ENCODE peak calls at places on chromosome 15, in eight cellular contexts. One of them, this sample, is unnamed.

GRCh38 chr15:69951511-69952209 is 146.1 kb downstream of the TLE3 start:
- DNase-seq in tibial artery: no peak
- DNase-seq in naive thymus-derived CD4-positive, alpha-beta T cell: no peak
- DNase-seq in right lobe of liver: no peak
- DNase-seq in CD8-positive, alpha-beta memory T cell: no peak
- DNase-seq in ovary: no peak
- DNase-seq in NT2/D1: no peak
- DNase-seq in breast epithelium: no peak
- DNase-seq in this sample: no peak

GRCh38 chr15:28977377-28978010 is 91.7 kb downstream of the APBA2 start:
- DNase-seq in tibial artery: no peak
- DNase-seq in naive thymus-derived CD4-positive, alpha-beta T cell: no peak
- DNase-seq in right lobe of liver: no peak
- DNase-seq in CD8-positive, alpha-beta memory T cell: no peak
- DNase-seq in ovary: no peak
- DNase-seq in NT2/D1: no peak
- DNase-seq in breast epithelium: no peak
- DNase-seq in this sample: no peak

GRCh38 chr15:33104276-33104675 is 90.2 kb downstream of the FMN1 start:
- DNase-seq in tibial artery: no peak
- DNase-seq in naive thymus-derived CD4-positive, alpha-beta T cell: no peak
- DNase-seq in right lobe of liver: no peak
- DNase-seq in CD8-positive, alpha-beta memory T cell: no peak
- DNase-seq in ovary: no peak
- DNase-seq in NT2/D1: no peak
- DNase-seq in breast epithelium: no peak
- DNase-seq in this sample: no peak

GRCh38 chr15:76341366-76342045 is 4.9 kb downstream of the ISL2 start:
- DNase-seq in tibial artery: no peak
- DNase-seq in naive thymus-derived CD4-positive, alpha-beta T cell: no peak
- DNase-seq in right lobe of liver: no peak
- DNase-seq in CD8-positive, alpha-beta memory T cell: no peak
- DNase-seq in ovary: no peak
- DNase-seq in NT2/D1: no peak
- DNase-seq in breast epithelium: no peak
- DNase-seq in this sample: no peak

GRCh38 chr15:99123706-99124451 is 19.0 kb downstream of the SYNM start:
- DNase-seq in tibial artery: peak; percentile 87
- DNase-seq in naive thymus-derived CD4-positive, alpha-beta T cell: no peak
- DNase-seq in right lobe of liver: peak; percentile 67
- DNase-seq in CD8-positive, alpha-beta memory T cell: no peak
- DNase-seq in ovary: peak; percentile 84
- DNase-seq in NT2/D1: peak; percentile 70
- DNase-seq in breast epithelium: peak; percentile 88
- DNase-seq in this sample: peak; percentile 85

GRCh38 chr15:40688932-40689799 is 5.8 kb upstream of the RAD51 start:
- DNase-seq in tibial artery: no peak
- DNase-seq in naive thymus-derived CD4-positive, alpha-beta T cell: no peak
- DNase-seq in right lobe of liver: no peak
- DNase-seq in CD8-positive, alpha-beta memory T cell: no peak
- DNase-seq in ovary: no peak
- DNase-seq in NT2/D1: no peak
- DNase-seq in breast epithelium: no peak
- DNase-seq in this sample: peak; percentile 23

GRCh38 chr15:101288905-101289513 is 6.0 kb downstream of the SNRPA1 start:
- DNase-seq in tibial artery: no peak
- DNase-seq in naive thymus-derived CD4-positive, alpha-beta T cell: no peak
- DNase-seq in right lobe of liver: no peak
- DNase-seq in CD8-positive, alpha-beta memory T cell: no peak
- DNase-seq in ovary: no peak
- DNase-seq in NT2/D1: no peak
- DNase-seq in breast epithelium: no peak
- DNase-seq in this sample: peak; percentile 38

GRCh38 chr15:33007295-33007855 is 187.1 kb downstream of the FMN1 start:
- DNase-seq in tibial artery: no peak
- DNase-seq in naive thymus-derived CD4-positive, alpha-beta T cell: no peak
- DNase-seq in right lobe of liver: no peak
- DNase-seq in CD8-positive, alpha-beta memory T cell: no peak
- DNase-seq in ovary: no peak
- DNase-seq in NT2/D1: peak; percentile 32
- DNase-seq in breast epithelium: no peak
- DNase-seq in this sample: peak; percentile 15

GRCh38 chr15:69610264-69610663 is 157.6 kb downstream of the RPLP1 start:
- DNase-seq in tibial artery: no peak
- DNase-seq in naive thymus-derived CD4-positive, alpha-beta T cell: no peak
- DNase-seq in right lobe of liver: no peak
- DNase-seq in CD8-positive, alpha-beta memory T cell: no peak
- DNase-seq in ovary: no peak
- DNase-seq in NT2/D1: no peak
- DNase-seq in breast epithelium: no peak
- DNase-seq in this sample: peak; percentile 2

GRCh38 chr15:74832826-74833225 is 6.4 kb downstream of the CPLX3 start:
- DNase-seq in tibial artery: no peak
- DNase-seq in naive thymus-derived CD4-positive, alpha-beta T cell: no peak
- DNase-seq in right lobe of liver: no peak
- DNase-seq in CD8-positive, alpha-beta memory T cell: no peak
- DNase-seq in ovary: no peak
- DNase-seq in NT2/D1: no peak
- DNase-seq in breast epithelium: no peak
- DNase-seq in this sample: no peak

GRCh38 chr15:93028111-93028631 is 60.8 kb downstream of the RGMA start:
- DNase-seq in tibial artery: no peak
- DNase-seq in naive thymus-derived CD4-positive, alpha-beta T cell: no peak
- DNase-seq in right lobe of liver: no peak
- DNase-seq in CD8-positive, alpha-beta memory T cell: no peak
- DNase-seq in ovary: peak; percentile 30
- DNase-seq in NT2/D1: no peak
- DNase-seq in breast epithelium: no peak
- DNase-seq in this sample: no peak

GRCh38 chr15:69823223-69823907 is 274.4 kb downstream of the TLE3 start:
- DNase-seq in tibial artery: no peak
- DNase-seq in naive thymus-derived CD4-positive, alpha-beta T cell: no peak
- DNase-seq in right lobe of liver: no peak
- DNase-seq in CD8-positive, alpha-beta memory T cell: no peak
- DNase-seq in ovary: no peak
- DNase-seq in NT2/D1: no peak
- DNase-seq in breast epithelium: no peak
- DNase-seq in this sample: peak; percentile 49

GRCh38 chr15:73383310-73384185 is 14.8 kb upstream of the HCN4 start:
- DNase-seq in tibial artery: no peak
- DNase-seq in naive thymus-derived CD4-positive, alpha-beta T cell: no peak
- DNase-seq in right lobe of liver: no peak
- DNase-seq in CD8-positive, alpha-beta memory T cell: no peak
- DNase-seq in ovary: no peak
- DNase-seq in NT2/D1: no peak
- DNase-seq in breast epithelium: no peak
- DNase-seq in this sample: no peak

GRCh38 chr15:72566973-72567372 is 87.5 kb upstream of the GOLGA6B start:
- DNase-seq in tibial artery: no peak
- DNase-seq in naive thymus-derived CD4-positive, alpha-beta T cell: no peak
- DNase-seq in right lobe of liver: no peak
- DNase-seq in CD8-positive, alpha-beta memory T cell: no peak
- DNase-seq in ovary: no peak
- DNase-seq in NT2/D1: no peak
- DNase-seq in breast epithelium: no peak
- DNase-seq in this sample: no peak

GRCh38 chr15:95987299-95987698 is 343.2 kb upstream of the NR2F2 start:
- DNase-seq in tibial artery: no peak
- DNase-seq in naive thymus-derived CD4-positive, alpha-beta T cell: no peak
- DNase-seq in right lobe of liver: no peak
- DNase-seq in CD8-positive, alpha-beta memory T cell: no peak
- DNase-seq in ovary: no peak
- DNase-seq in NT2/D1: no peak
- DNase-seq in breast epithelium: no peak
- DNase-seq in this sample: no peak

GRCh38 chr15:86876387-86876786 is 796.7 kb downstream of the AGBL1 start:
- DNase-seq in tibial artery: no peak
- DNase-seq in naive thymus-derived CD4-positive, alpha-beta T cell: no peak
- DNase-seq in right lobe of liver: no peak
- DNase-seq in CD8-positive, alpha-beta memory T cell: no peak
- DNase-seq in ovary: no peak
- DNase-seq in NT2/D1: no peak
- DNase-seq in breast epithelium: no peak
- DNase-seq in this sample: peak; percentile 35

GRCh38 chr15:82398785-82399184 is 30.8 kb upstream of the GOLGA6L9 start:
- DNase-seq in tibial artery: no peak
- DNase-seq in naive thymus-derived CD4-positive, alpha-beta T cell: no peak
- DNase-seq in right lobe of liver: no peak
- DNase-seq in CD8-positive, alpha-beta memory T cell: no peak
- DNase-seq in ovary: no peak
- DNase-seq in NT2/D1: no peak
- DNase-seq in breast epithelium: no peak
- DNase-seq in this sample: no peak

GRCh38 chr15:96362759-96363678 is 32.5 kb downstream of the NR2F2 start:
- DNase-seq in tibial artery: no peak
- DNase-seq in naive thymus-derived CD4-positive, alpha-beta T cell: no peak
- DNase-seq in right lobe of liver: no peak
- DNase-seq in CD8-positive, alpha-beta memory T cell: no peak
- DNase-seq in ovary: no peak
- DNase-seq in NT2/D1: no peak
- DNase-seq in breast epithelium: no peak
- DNase-seq in this sample: no peak

GRCh38 chr15:40925863-40926658 is 3.1 kb upstream of the DLL4 start:
- DNase-seq in tibial artery: no peak
- DNase-seq in naive thymus-derived CD4-positive, alpha-beta T cell: no peak
- DNase-seq in right lobe of liver: no peak
- DNase-seq in CD8-positive, alpha-beta memory T cell: no peak
- DNase-seq in ovary: no peak
- DNase-seq in NT2/D1: no peak
- DNase-seq in breast epithelium: no peak
- DNase-seq in this sample: no peak

GRCh38 chr15:97030251-97030650 is 699.8 kb downstream of the NR2F2 start:
- DNase-seq in tibial artery: no peak
- DNase-seq in naive thymus-derived CD4-positive, alpha-beta T cell: no peak
- DNase-seq in right lobe of liver: no peak
- DNase-seq in CD8-positive, alpha-beta memory T cell: no peak
- DNase-seq in ovary: no peak
- DNase-seq in NT2/D1: no peak
- DNase-seq in breast epithelium: no peak
- DNase-seq in this sample: no peak

GRCh38 chr15:97688886-97689285 is 271.6 kb upstream of the ARRDC4 start:
- DNase-seq in tibial artery: no peak
- DNase-seq in naive thymus-derived CD4-positive, alpha-beta T cell: no peak
- DNase-seq in right lobe of liver: no peak
- DNase-seq in CD8-positive, alpha-beta memory T cell: no peak
- DNase-seq in ovary: no peak
- DNase-seq in NT2/D1: no peak
- DNase-seq in breast epithelium: no peak
- DNase-seq in this sample: no peak

GRCh38 chr15:67613708-67614107 is 71.2 kb downstream of the MAP2K5 start:
- DNase-seq in tibial artery: no peak
- DNase-seq in naive thymus-derived CD4-positive, alpha-beta T cell: no peak
- DNase-seq in right lobe of liver: no peak
- DNase-seq in CD8-positive, alpha-beta memory T cell: no peak
- DNase-seq in ovary: no peak
- DNase-seq in NT2/D1: no peak
- DNase-seq in breast epithelium: no peak
- DNase-seq in this sample: no peak

GRCh38 chr15:58724471-58724870 is 25.0 kb downstream of the ADAM10 start:
- DNase-seq in tibial artery: no peak
- DNase-seq in naive thymus-derived CD4-positive, alpha-beta T cell: no peak
- DNase-seq in right lobe of liver: no peak
- DNase-seq in CD8-positive, alpha-beta memory T cell: no peak
- DNase-seq in ovary: no peak
- DNase-seq in NT2/D1: no peak
- DNase-seq in breast epithelium: no peak
- DNase-seq in this sample: no peak

GRCh38 chr15:48671381-48672022 is 26.0 kb upstream of the FBN1 start:
- DNase-seq in tibial artery: peak; percentile 78
- DNase-seq in naive thymus-derived CD4-positive, alpha-beta T cell: no peak
- DNase-seq in right lobe of liver: no peak
- DNase-seq in CD8-positive, alpha-beta memory T cell: no peak
- DNase-seq in ovary: peak; percentile 72
- DNase-seq in NT2/D1: no peak
- DNase-seq in breast epithelium: no peak
- DNase-seq in this sample: no peak

GRCh38 chr15:41727143-41727542 is 47.1 kb upstream of the MAPKBP1 start:
- DNase-seq in tibial artery: no peak
- DNase-seq in naive thymus-derived CD4-positive, alpha-beta T cell: no peak
- DNase-seq in right lobe of liver: no peak
- DNase-seq in CD8-positive, alpha-beta memory T cell: no peak
- DNase-seq in ovary: no peak
- DNase-seq in NT2/D1: no peak
- DNase-seq in breast epithelium: no peak
- DNase-seq in this sample: no peak

GRCh38 chr15:65020419-65020818 is 9.0 kb downstream of the MTFMT start:
- DNase-seq in tibial artery: no peak
- DNase-seq in naive thymus-derived CD4-positive, alpha-beta T cell: no peak
- DNase-seq in right lobe of liver: no peak
- DNase-seq in CD8-positive, alpha-beta memory T cell: no peak
- DNase-seq in ovary: no peak
- DNase-seq in NT2/D1: no peak
- DNase-seq in breast epithelium: no peak
- DNase-seq in this sample: no peak
- H3K36me3 ChIP-seq in tibial artery: peaks cover 68% of the 10 kb centered on the region
- H3K36me3 ChIP-seq in naive thymus-derived CD4-positive, alpha-beta T cell: peaks cover 11% of the 10 kb centered on the region
- H3K36me3 ChIP-seq in right lobe of liver: peaks cover 30% of the 10 kb centered on the region
- H3K36me3 ChIP-seq in CD8-positive, alpha-beta memory T cell: peaks cover 38% of the 10 kb centered on the region
- H3K36me3 ChIP-seq in ovary: no peaks in the 10 kb centered on the region
- H3K36me3 ChIP-seq in NT2/D1: peaks cover 70% of the 10 kb centered on the region
- H3K36me3 ChIP-seq in breast epithelium: peaks cover 9% of the 10 kb centered on the region
- H3K36me3 ChIP-seq in this sample: peaks cover 67% of the 10 kb centered on the region

GRCh38 chr15:89822030-89822429 is 7.4 kb upstream of the ANPEP start:
- DNase-seq in tibial artery: no peak
- DNase-seq in naive thymus-derived CD4-positive, alpha-beta T cell: no peak
- DNase-seq in right lobe of liver: no peak
- DNase-seq in CD8-positive, alpha-beta memory T cell: no peak
- DNase-seq in ovary: no peak
- DNase-seq in NT2/D1: no peak
- DNase-seq in breast epithelium: no peak
- DNase-seq in this sample: no peak
- H3K4me1 ChIP-seq in tibial artery: no peaks in the 10 kb centered on the region
- H3K4me1 ChIP-seq in naive thymus-derived CD4-positive, alpha-beta T cell: no peaks in the 10 kb centered on the region
- H3K4me1 ChIP-seq in right lobe of liver: peaks cover 5% of the 10 kb centered on the region
- H3K4me1 ChIP-seq in CD8-positive, alpha-beta memory T cell: no peaks in the 10 kb centered on the region
- H3K4me1 ChIP-seq in ovary: no peaks in the 10 kb centered on the region
- H3K4me1 ChIP-seq in NT2/D1: peaks cover 16% of the 10 kb centered on the region
- H3K4me1 ChIP-seq in breast epithelium: peaks cover 8% of the 10 kb centered on the region
- H3K4me1 ChIP-seq in this sample: no peaks in the 10 kb centered on the region

DNA sequence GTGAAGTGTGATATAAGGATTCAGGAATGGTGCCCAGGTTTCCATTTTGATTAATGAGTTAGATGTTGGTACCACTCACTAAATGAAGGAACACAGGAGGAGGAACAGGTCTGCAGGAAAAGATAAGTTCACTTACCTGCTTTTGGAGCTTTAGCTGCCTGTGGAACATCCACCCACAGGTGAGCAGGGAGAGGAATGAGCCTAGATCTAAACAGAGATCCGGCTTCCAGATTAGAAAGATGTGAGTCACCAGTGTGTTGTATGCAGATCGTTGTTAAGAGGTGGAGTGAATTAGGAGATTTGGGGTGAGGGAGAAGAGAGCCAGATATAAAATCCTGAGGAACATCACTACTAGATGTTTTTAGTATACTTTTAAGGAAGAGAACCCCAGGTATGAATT is 118.4 kb downstream of the KLHL25 start:
- DNase-seq in tibial artery: no peak
- DNase-seq in naive thymus-derived CD4-positive, alpha-beta T cell: no peak
- DNase-seq in right lobe of liver: no peak
- DNase-seq in CD8-positive, alpha-beta memory T cell: no peak
- DNase-seq in ovary: no peak
- DNase-seq in NT2/D1: no peak
- DNase-seq in breast epithelium: no peak
- DNase-seq in this sample: no peak
- H3K36me3 ChIP-seq in tibial artery: peaks cover 29% of the 10 kb centered on the region
- H3K36me3 ChIP-seq in naive thymus-derived CD4-positive, alpha-beta T cell: peaks cover 6% of the 10 kb centered on the region
- H3K36me3 ChIP-seq in right lobe of liver: no peaks in the 10 kb centered on the region
- H3K36me3 ChIP-seq in CD8-positive, alpha-beta memory T cell: peaks cover 6% of the 10 kb centered on the region
- H3K36me3 ChIP-seq in ovary: no peaks in the 10 kb centered on the region
- H3K36me3 ChIP-seq in NT2/D1: peaks cover 26% of the 10 kb centered on the region
- H3K36me3 ChIP-seq in breast epithelium: no peaks in the 10 kb centered on the region
- H3K36me3 ChIP-seq in this sample: no peaks in the 10 kb centered on the region

GRCh38 chr15:80492874-80493273 is 88.7 kb downstream of the ARNT2 start:
- DNase-seq in tibial artery: no peak
- DNase-seq in naive thymus-derived CD4-positive, alpha-beta T cell: no peak
- DNase-seq in right lobe of liver: no peak
- DNase-seq in CD8-positive, alpha-beta memory T cell: no peak
- DNase-seq in ovary: no peak
- DNase-seq in NT2/D1: no peak
- DNase-seq in breast epithelium: no peak
- DNase-seq in this sample: peak; percentile 1
- H3K4me1 ChIP-seq in tibial artery: no peaks in the 10 kb centered on the region
- H3K4me1 ChIP-seq in naive thymus-derived CD4-positive, alpha-beta T cell: no peaks in the 10 kb centered on the region
- H3K4me1 ChIP-seq in right lobe of liver: no peaks in the 10 kb centered on the region
- H3K4me1 ChIP-seq in CD8-positive, alpha-beta memory T cell: no peaks in the 10 kb centered on the region
- H3K4me1 ChIP-seq in ovary: peaks cover 11% of the 10 kb centered on the region
- H3K4me1 ChIP-seq in NT2/D1: peaks cover 4% of the 10 kb centered on the region
- H3K4me1 ChIP-seq in breast epithelium: no peaks in the 10 kb centered on the region
- H3K4me1 ChIP-seq in this sample: no peaks in the 10 kb centered on the region